ENCODE peak calls at places on chromosomes 2 and 18, in ten cellular contexts. R is bronchial epithelial cell, T is AG09309, N is ovary, W is HFFc6, Q is transverse colon, P is stomach, S is omental fat pad, K is MM.1S, Y is OCI-LY7. B is an unnamed sample.

GRCh38 chr2:223000872-223001825 is 50.8 kb upstream of the KCNE4 start:
- DNase-seq in N (no peak), K (no peak), S (no peak), Y (no peak), R (no peak), W (no peak), Q (no peak), T (no peak), P (no peak), B (no peak)

GRCh38 chr2:86249176-86249842 is 50.1 kb downstream of the MRPL35 start:
- DNase-seq in P (no peak), N (peak; percentile 49), K (peak; percentile 97), R (peak; percentile 51), Y (peak; percentile 42), W (peak; percentile 77), Q (no peak), S (no peak), T (peak; percentile 68), B (no peak)

GRCh38 chr2:49770919-49771318 is 616.6 kb upstream of the FSHR start:
- DNase-seq in Q (peak; percentile 8), N (no peak), K (no peak), R (peak; percentile 8), Y (no peak), P (peak; percentile 66), S (no peak), T (no peak), W (no peak), B (no peak)

GRCh38 chr2:234571620-234572407 is 74.9 kb upstream of the ARL4C start:
- DNase-seq in S (no peak), Q (no peak), T (no peak), P (no peak), K (no peak), Y (peak; percentile 60), W (no peak), R (peak; percentile 18), N (no peak), B (no peak)

GRCh38 chr2:15334650-15335326 is 226.3 kb downstream of the NBAS start:
- DNase-seq in S (no peak), P (no peak), Q (no peak), K (no peak), Y (no peak), N (no peak), W (peak; percentile 47), R (peak; percentile 94), T (peak; percentile 62), B (no peak)

GRCh38 chr2:210170442-210171303 is 536 bp downstream of the KANSL1L start:
- DNase-seq in S (peak; percentile 92), Q (peak; percentile 98), T (peak; percentile 78), P (peak; percentile 97), W (peak; percentile 95), R (peak; percentile 85), K (peak; percentile 96), N (peak; percentile 100), Y (peak; percentile 97), B (peak; percentile 98)

GRCh38 chr2:218626369-218626768 is 18.7 kb downstream of the PLCD4 start:
- DNase-seq in T (no peak), Q (no peak), K (no peak), R (no peak), Y (no peak), P (no peak), S (no peak), N (no peak), W (no peak), B (no peak)

GRCh38 chr2:103121106-103121505 is 359.3 kb downstream of the TMEM182 start:
- DNase-seq in S (no peak), P (no peak), Q (no peak), W (no peak), N (no peak), K (no peak), R (no peak), T (no peak), Y (no peak), B (no peak)

GRCh38 chr2:23497063-23497462 is 112.1 kb downstream of the KLHL29 start:
- DNase-seq in W (no peak), K (no peak), N (no peak), R (peak; percentile 78), Q (no peak), Y (no peak), S (no peak), T (no peak), P (no peak), B (peak; percentile 22)

GRCh38 chr2:160812830-160813505 is 319.4 kb upstream of the RBMS1 start:
- DNase-seq in Y (no peak), S (no peak), Q (no peak), P (no peak), R (peak; percentile 27), T (no peak), N (no peak), K (no peak), W (no peak), B (no peak)

GRCh38 chr2:12883911-12884310 is 167.2 kb downstream of the TRIB2 start:
- DNase-seq in Y (no peak), N (no peak), W (peak; percentile 18), Q (no peak), T (no peak), R (no peak), K (no peak), P (no peak), S (no peak), B (no peak)

GRCh38 chr18:78554944-78555608 is 424.5 kb upstream of the SALL3 start:
- DNase-seq in Y (no peak), P (no peak), S (no peak), Q (no peak), R (no peak), W (no peak), N (no peak), K (no peak), T (no peak), B (no peak)

GRCh38 chr2:12106440-12107080 is 360.1 kb downstream of the LPIN1 start:
- DNase-seq in Y (no peak), K (no peak), P (peak; percentile 28), R (peak; percentile 75), W (peak; percentile 97), N (peak; percentile 43), Q (peak; percentile 38), S (no peak), T (peak; percentile 91), B (peak; percentile 25)

GRCh38 chr2:18045230-18045629 is 166.8 kb downstream of the KCNS3 start:
- DNase-seq in W (no peak), K (no peak), P (no peak), Y (no peak), Q (no peak), N (no peak), S (no peak), R (no peak), T (peak; percentile 2), B (no peak)

GRCh38 chr2:214801768-214802397 is 7.6 kb downstream of the BARD1 start:
- DNase-seq in W (no peak), Q (no peak), Y (no peak), K (no peak), R (no peak), N (no peak), P (no peak), S (no peak), T (no peak), B (no peak)

GRCh38 chr2:205237524-205237923 is 444.8 kb upstream of the NRP2 start:
- DNase-seq in P (no peak), Y (no peak), W (no peak), K (no peak), Q (no peak), R (no peak), S (no peak), N (no peak), T (no peak), B (no peak)
- TF ChIP-seq CTCF in P (no peak), Y (peak; percentile 30), W (peak; percentile 58), K (no peak), Q (no peak), R (no peak), S (no peak), N (no peak), T (no peak), B (no peak)

GRCh38 chr18:48340502-48340901 is 68.7 kb downstream of the ZBTB7C start:
- DNase-seq in P (no peak), K (no peak), Q (no peak), Y (no peak), R (no peak), W (no peak), S (no peak), T (no peak), N (no peak), B (no peak)
- TF ChIP-seq CTCF in P (no peak), K (no peak), Q (no peak), Y (no peak), R (no peak), W (no peak), S (no peak), T (no peak), N (no peak), B (no peak)

DNA sequence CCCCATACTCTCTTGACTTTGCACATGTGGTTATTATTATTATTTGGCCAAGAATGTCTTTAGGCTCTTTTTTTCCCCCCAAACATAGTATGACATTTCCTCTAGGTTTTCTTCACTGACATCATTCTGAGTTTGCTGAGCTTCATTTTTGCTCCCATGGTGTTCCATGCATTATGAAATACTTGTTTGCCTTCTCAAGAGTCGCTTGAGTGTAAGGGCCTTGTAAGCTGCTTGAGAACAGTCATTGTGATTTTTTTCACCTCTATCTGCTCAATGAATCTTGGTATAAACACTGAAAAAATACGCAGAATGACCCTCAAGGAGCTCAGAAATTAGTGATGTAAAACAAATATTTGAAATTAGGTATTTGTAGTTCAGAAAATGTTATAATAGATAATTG is 688.9 kb downstream of the CNTNAP5 start:
- DNase-seq in K (no peak), P (no peak), R (no peak), S (no peak), Y (no peak), N (no peak), W (no peak), T (no peak), Q (no peak), B (no peak)
- TF ChIP-seq CTCF in K (no peak), P (no peak), R (no peak), S (no peak), Y (no peak), N (no peak), W (no peak), T (no peak), Q (no peak), B (no peak)

DNA sequence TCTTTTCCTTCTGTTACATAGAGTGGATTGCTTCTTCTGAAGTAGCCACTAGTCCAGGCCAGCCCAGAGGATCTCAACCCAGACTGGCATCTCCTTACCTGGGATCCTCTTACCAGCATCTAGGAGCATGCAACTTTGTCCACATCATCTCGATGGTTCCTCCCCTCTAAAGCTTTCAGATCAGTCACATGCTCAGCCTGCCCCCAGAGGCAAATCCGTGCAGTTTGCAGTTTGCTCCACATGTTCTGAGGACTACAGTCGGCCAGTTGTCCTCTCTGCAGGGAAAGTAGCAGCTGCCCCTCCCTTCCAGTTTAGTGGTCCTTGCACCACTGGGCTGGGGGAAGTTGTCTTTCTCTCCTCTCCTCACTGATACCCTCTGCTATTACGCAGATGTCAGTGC is 259.8 kb upstream of the APCDD1 start:
- DNase-seq in P (no peak), K (no peak), N (no peak), R (no peak), T (no peak), Q (no peak), W (no peak), Y (no peak), S (no peak), B (no peak)
- TF ChIP-seq CTCF in P (no peak), K (no peak), N (no peak), R (no peak), T (no peak), Q (no peak), W (no peak), Y (peak; percentile 25), S (no peak), B (no peak)